ENCODE peak calls at places on chromosome 6, in nine cellular contexts. R, K, A, P, H, Y, D, N and Q are unnamed samples.

GRCh38 chr6:42101186-42101657 is 41.2 kb downstream of the C6orf132 start:
- DNase-seq in R (no peak), K (no peak), A (no peak), P (no peak), H (no peak), Y (peak), D (no peak), N (no peak), Q (no peak)

GRCh38 chr6:108209738-108210137 is 43.9 kb downstream of the NR2E1 start:
- DNase-seq in R (no peak), K (no peak), A (no peak), P (no peak), H (no peak), Y (no peak), D (no peak), N (no peak), Q (no peak)

GRCh38 chr6:68144667-68145066 is 490.4 kb upstream of the ADGRB3 start:
- DNase-seq in R (no peak), K (no peak), A (no peak), P (no peak), H (no peak), Y (no peak), D (no peak), N (no peak), Q (no peak)

GRCh38 chr6:18609715-18610114 is 222.6 kb downstream of the RNF144B start:
- DNase-seq in R (no peak), K (no peak), A (no peak), P (no peak), H (no peak), Y (no peak), D (no peak), N (no peak), Q (no peak)

GRCh38 chr6:166595061-166595780 is 8.7 kb upstream of the RAMACL start:
- DNase-seq in R (no peak), K (no peak), A (no peak), P (no peak), H (peak), Y (no peak), D (no peak), N (peak), Q (no peak)

GRCh38 chr6:35484921-35485392 is 11.9 kb downstream of the TEAD3 start:
- DNase-seq in R (no peak), K (no peak), A (no peak), P (no peak), H (no peak), Y (no peak), D (no peak), N (peak), Q (no peak)

GRCh38 chr6:127515794-127516675 is 3.1 kb downstream of the MTCL3 start:
- DNase-seq in R (peak), K (peak), A (peak), P (peak), H (no peak), Y (peak), D (peak), N (peak), Q (peak)

GRCh38 chr6:3749991-3750323 is 1.6 kb downstream of the PXDC1 start:
- DNase-seq in R (no peak), K (no peak), A (no peak), P (no peak), H (peak), Y (peak), D (no peak), N (peak), Q (no peak)

GRCh38 chr6:137202078-137202477 is 17.1 kb downstream of the IFNGR1 start:
- DNase-seq in R (peak), K (no peak), A (no peak), P (no peak), H (no peak), Y (no peak), D (no peak), N (no peak), Q (peak)